ENCODE peak calls at places on chromosome 20, in seven cellular contexts. G is K562; V is activated CD8-positive, alpha-beta memory T cell treated with anti-CD3 and anti-CD28 coated beads, Interleukin-2, amount 50 U/mL, for 4 hours; D is NCI-H774; J is AG04450; U is fibroblast of mammary gland; E is H9. Y is an unnamed sample.
A peak's percentile ranks its signal among the peaks of the same experiment; 100 is the strongest.

GRCh38 chr20:63260943-63261807 is 6.9 kb upstream of the NKAIN4 start:
- DNase-seq in G (no peak), V (no peak), D (no peak), J (no peak), U (no peak), E (no peak), Y (no peak)

GRCh38 chr20:11917663-11918062 is at the start of gene BTBD3:
- DNase-seq in G (peak; percentile 1), V (no peak), D (peak; percentile 75), J (peak; percentile 29), U (peak; percentile 76), E (no peak), Y (no peak)

GRCh38 chr20:38057351-38057972 is 23.9 kb downstream of the RPRD1B start:
- DNase-seq in G (peak; percentile 88), V (peak; percentile 77), D (peak; percentile 67), J (no peak), U (peak; percentile 71), E (peak; percentile 79), Y (peak; percentile 92)

GRCh38 chr20:5947276-5947675 is 3.1 kb downstream of the TRMT6 start:
- DNase-seq in G (no peak), V (no peak), D (no peak), J (no peak), U (peak; percentile 83), E (no peak), Y (peak; percentile 13)

GRCh38 chr20:5364136-5364821 is 47.5 kb upstream of the PROKR2 start:
- DNase-seq in G (no peak), V (no peak), D (no peak), J (no peak), U (no peak), E (no peak), Y (no peak)

GRCh38 chr20:38665094-38665493 is 59.2 kb upstream of the SLC32A1 start:
- DNase-seq in G (no peak), V (no peak), D (no peak), J (no peak), U (no peak), E (no peak), Y (no peak)

GRCh38 chr20:8390500-8390899 is 258.4 kb downstream of the PLCB1 start:
- DNase-seq in G (no peak), V (no peak), D (no peak), J (no peak), U (no peak), E (no peak), Y (no peak)

GRCh38 chr20:25499031-25499430 is 86.3 kb downstream of the NINL start:
- DNase-seq in G (no peak), V (no peak), D (no peak), J (no peak), U (no peak), E (no peak), Y (no peak)

GRCh38 chr20:40863337-40863919 is 165.2 kb upstream of the TOP1 start:
- DNase-seq in G (no peak), V (no peak), D (no peak), J (no peak), U (no peak), E (no peak), Y (no peak)

Y was measured in RWPE1.